ENCODE peak calls at places on chromosomes 6 and 20, in ten cellular contexts. J is A549, R is endothelial cell, F is stomach, T is epithelial cell of esophagus, D is heart right ventricle, Z is OCI-LY7, E is heart left ventricle, N is GM12865, L is BJ. P is an unnamed sample.

GRCh38 chr6:8707956-8708772 is 272.8 kb upstream of the SLC35B3 start:
- DNase-seq in J (peak), R (no peak), F (peak), T (peak), D (no peak), Z (peak), E (no peak), N (peak), L (peak), P (no peak)

GRCh38 chr6:143515766-143516355 is 4.3 kb upstream of the FUCA2 start:
- DNase-seq in J (no peak), R (no peak), F (no peak), T (no peak), D (no peak), Z (no peak), E (no peak), N (no peak), L (no peak), P (no peak)

GRCh38 chr6:55734256-55734655 is 141.1 kb downstream of the BMP5 start:
- DNase-seq in J (no peak), R (no peak), F (no peak), T (peak), D (no peak), Z (no peak), E (no peak), N (no peak), L (no peak), P (no peak)

GRCh38 chr6:116536216-116536621 is 9.3 kb downstream of the TRAPPC3L start:
- DNase-seq in J (peak), R (peak), F (no peak), T (peak), D (no peak), Z (peak), E (no peak), N (peak), L (no peak), P (peak)

GRCh38 chr20:17663486-17663885 is 18.6 kb downstream of the RRBP1 start:
- DNase-seq in J (no peak), R (no peak), F (no peak), T (no peak), D (no peak), Z (no peak), E (no peak), N (no peak), L (no peak), P (no peak)

GRCh38 chr6:150596439-150596838 is 3.2 kb upstream of the PLEKHG1 start:
- DNase-seq in J (no peak), R (no peak), F (no peak), T (no peak), D (no peak), Z (peak), E (no peak), N (no peak), L (no peak), P (no peak)

GRCh38 chr20:34078540-34078939 is 33.5 kb downstream of the EIF2S2 start:
- DNase-seq in J (no peak), R (no peak), F (no peak), T (no peak), D (no peak), Z (no peak), E (no peak), N (no peak), L (no peak), P (no peak)

GRCh38 chr6:37155394-37156312 is 14.3 kb upstream of the PIM1 start:
- DNase-seq in J (no peak), R (no peak), F (peak), T (no peak), D (no peak), Z (peak), E (no peak), N (peak), L (no peak), P (peak)

GRCh38 chr6:109523478-109523877 is 40.5 kb upstream of the ZBTB24 start:
- DNase-seq in J (no peak), R (no peak), F (no peak), T (peak), D (no peak), Z (no peak), E (no peak), N (no peak), L (no peak), P (no peak)

GRCh38 chr6:117536317-117536716 is 53.8 kb downstream of the DCBLD1 start:
- DNase-seq in J (no peak), R (no peak), F (no peak), T (no peak), D (no peak), Z (no peak), E (no peak), N (no peak), L (no peak), P (no peak)

GRCh38 chr6:147905721-147906120 is 397.2 kb downstream of the SAMD5 start:
- DNase-seq in J (no peak), R (no peak), F (no peak), T (no peak), D (no peak), Z (no peak), E (no peak), N (no peak), L (peak), P (no peak)

GRCh38 chr20:5621305-5621704 is 128.9 kb upstream of the SHLD1 start:
- DNase-seq in J (no peak), R (no peak), F (peak), T (no peak), D (peak), Z (no peak), E (peak), N (no peak), L (no peak), P (no peak)

GRCh38 chr6:146819596-146820320 is 221.0 kb downstream of the ADGB start:
- DNase-seq in J (no peak), R (no peak), F (no peak), T (no peak), D (no peak), Z (no peak), E (no peak), N (no peak), L (no peak), P (no peak)

GRCh38 chr6:107629545-107630147 is 139.7 kb downstream of the SOBP start:
- DNase-seq in J (no peak), R (no peak), F (no peak), T (no peak), D (no peak), Z (no peak), E (no peak), N (no peak), L (no peak), P (no peak)

GRCh38 chr6:11711644-11711993 is 67.0 kb downstream of the ADTRP start:
- DNase-seq in J (no peak), R (no peak), F (no peak), T (peak), D (no peak), Z (no peak), E (no peak), N (peak), L (no peak), P (peak)

GRCh38 chr20:38123021-38123587 is 42.0 kb downstream of the TGM2 start:
- DNase-seq in J (peak), R (no peak), F (peak), T (no peak), D (no peak), Z (no peak), E (no peak), N (no peak), L (no peak), P (no peak)

GRCh38 chr6:113047148-113047547 is 700.0 kb downstream of the RFPL4B start:
- DNase-seq in J (peak), R (no peak), F (no peak), T (no peak), D (no peak), Z (no peak), E (no peak), N (no peak), L (peak), P (no peak)

GRCh38 chr20:24762791-24763350 is 186.2 kb upstream of the CST7 start:
- DNase-seq in J (no peak), R (no peak), F (peak), T (no peak), D (no peak), Z (no peak), E (no peak), N (no peak), L (no peak), P (no peak)

GRCh38 chr6:145756170-145756662 is 20.9 kb upstream of the EPM2A start:
- DNase-seq in J (no peak), R (no peak), F (no peak), T (peak), D (no peak), Z (no peak), E (no peak), N (no peak), L (peak), P (no peak)

GRCh38 chr6:104601008-104601745 is 258.5 kb downstream of the HACE1 start:
- DNase-seq in J (no peak), R (no peak), F (no peak), T (no peak), D (no peak), Z (no peak), E (no peak), N (no peak), L (no peak), P (no peak)

GRCh38 chr6:89952696-89953095 is 58.4 kb downstream of the GJA10 start:
- DNase-seq in J (no peak), R (no peak), F (no peak), T (peak), D (no peak), Z (no peak), E (no peak), N (peak), L (peak), P (no peak)

GRCh38 chr6:164042212-164042611 is 627.7 kb downstream of the QKI start:
- DNase-seq in J (no peak), R (no peak), F (no peak), T (no peak), D (no peak), Z (no peak), E (no peak), N (no peak), L (no peak), P (no peak)

GRCh38 chr20:14972690-14973089 is 635.3 kb upstream of the FLRT3 start:
- DNase-seq in J (no peak), R (no peak), F (no peak), T (no peak), D (no peak), Z (no peak), E (no peak), N (no peak), L (no peak), P (no peak)

GRCh38 chr6:218153-219018 is 73.9 kb upstream of the DUSP22 start:
- DNase-seq in J (no peak), R (no peak), F (no peak), T (no peak), D (no peak), Z (peak), E (no peak), N (peak), L (no peak), P (peak)

GRCh38 chr6:16873698-16874097 is 112.4 kb upstream of the ATXN1 start:
- DNase-seq in J (no peak), R (no peak), F (no peak), T (no peak), D (no peak), Z (no peak), E (no peak), N (no peak), L (no peak), P (no peak)

GRCh38 chr6:16871047-16871446 is 109.8 kb upstream of the ATXN1 start:
- DNase-seq in J (no peak), R (no peak), F (no peak), T (no peak), D (no peak), Z (no peak), E (no peak), N (no peak), L (no peak), P (no peak)

GRCh38 chr6:16876201-16876600 is 114.9 kb upstream of the ATXN1 start:
- DNase-seq in J (no peak), R (no peak), F (no peak), T (no peak), D (no peak), Z (no peak), E (no peak), N (no peak), L (no peak), P (no peak)

GRCh38 chr6:16868968-16869367 is 107.7 kb upstream of the ATXN1 start:
- DNase-seq in J (no peak), R (no peak), F (no peak), T (no peak), D (no peak), Z (no peak), E (no peak), N (no peak), L (no peak), P (no peak)

DNA sequence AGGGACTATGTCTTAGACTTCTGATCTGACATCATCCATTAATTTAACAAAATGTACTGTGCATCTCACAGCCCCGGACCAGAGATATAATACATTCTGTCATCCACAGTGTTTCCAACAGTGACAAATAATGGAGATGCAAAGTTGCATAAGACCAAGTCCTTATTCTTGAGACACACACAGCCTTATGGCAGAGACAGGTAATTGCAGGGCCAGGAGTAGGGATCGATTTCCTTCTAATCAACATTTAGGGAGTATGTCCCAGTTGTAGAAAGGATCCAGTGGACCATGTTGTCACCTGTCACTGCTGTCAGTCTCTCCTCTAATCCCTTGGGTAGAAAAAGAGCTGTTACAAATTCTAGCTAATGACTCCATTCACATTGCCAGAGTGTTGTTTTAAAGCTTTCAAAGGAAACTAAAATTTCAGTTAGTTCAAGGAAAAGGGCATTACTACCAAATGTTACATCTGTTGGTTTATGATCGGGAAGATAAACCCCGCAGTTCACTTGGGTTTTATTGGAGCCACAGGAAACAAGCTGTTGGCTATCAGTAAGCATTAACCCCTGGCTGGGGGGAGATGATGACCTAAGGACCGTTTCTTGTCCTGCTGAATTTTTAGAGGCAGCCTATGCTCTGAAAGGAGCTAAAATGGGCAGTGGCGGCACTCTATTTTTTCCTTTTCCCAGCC is 111.4 kb upstream of the ATXN1 start:
- DNase-seq in J (no peak), R (no peak), F (no peak), T (peak), D (no peak), Z (no peak), E (no peak), N (peak), L (no peak), P (no peak)
- TF ChIP-seq CTCF in J (no peak), R (no peak), F (no peak), T (peak), D (no peak), Z (no peak), E (no peak), N (peak), L (peak), P (no peak)

DNA sequence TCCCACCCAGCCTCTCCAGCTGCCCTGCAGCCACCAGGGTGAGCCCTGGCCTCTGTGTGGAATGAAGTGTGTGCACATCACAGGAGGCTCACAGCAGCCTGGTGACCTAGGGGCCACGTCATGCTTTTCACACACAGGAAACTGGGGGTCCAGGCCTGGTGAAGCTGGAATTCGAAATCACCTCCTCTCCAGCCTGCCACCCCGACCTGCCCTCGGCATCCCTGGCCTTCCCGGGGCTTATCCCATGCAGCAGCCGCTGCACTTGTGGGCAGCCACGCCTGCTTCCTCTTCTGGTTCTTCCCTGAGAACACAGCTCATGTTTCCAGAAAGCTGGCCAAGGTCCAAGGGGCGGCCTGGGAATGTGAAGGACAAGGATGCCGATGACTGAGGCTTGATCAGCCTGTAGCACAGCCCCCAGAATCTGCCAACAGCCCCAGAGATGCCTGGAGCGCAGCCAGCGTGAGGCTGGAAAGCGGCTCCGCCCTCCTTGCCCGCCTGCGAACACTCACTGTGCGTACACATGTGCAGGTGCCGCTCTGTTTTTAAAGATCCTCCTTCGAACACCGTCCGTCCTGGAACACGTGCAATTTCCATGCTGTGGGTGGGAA is 4.2 kb upstream of the NTSR1 start:
- DNase-seq in J (peak), R (no peak), F (peak), T (peak), D (peak), Z (no peak), E (peak), N (no peak), L (peak), P (no peak)
- TF ChIP-seq CTCF in J (no peak), R (no peak), F (no peak), T (no peak), D (no peak), Z (no peak), E (no peak), N (no peak), L (peak), P (no peak)

GRCh38 chr6:26123675-26124549 is 36.7 kb downstream of the HFE start:
- DNase-seq in J (peak), R (peak), F (peak), T (peak), D (peak), Z (peak), E (peak), N (peak), L (peak), P (peak)
- TF ChIP-seq CTCF in J (no peak), R (no peak), F (no peak), T (no peak), D (no peak), Z (no peak), E (no peak), N (no peak), L (no peak), P (no peak)

GRCh38 chr6:52724406-52725121 is 38.7 kb downstream of the GSTA2 start:
- DNase-seq in J (peak), R (peak), F (peak), T (peak), D (peak), Z (peak), E (peak), N (peak), L (peak), P (peak)
- TF ChIP-seq CTCF in J (peak), R (peak), F (no peak), T (peak), D (peak), Z (peak), E (no peak), N (peak), L (peak), P (peak)

GRCh38 chr20:13947719-13948118 is 42.7 kb downstream of the SEL1L2 start:
- DNase-seq in J (no peak), R (no peak), F (no peak), T (no peak), D (no peak), Z (no peak), E (no peak), N (no peak), L (no peak), P (no peak)

GRCh38 chr20:13953227-13953626 is 37.2 kb downstream of the SEL1L2 start:
- DNase-seq in J (peak), R (no peak), F (no peak), T (no peak), D (no peak), Z (no peak), E (no peak), N (peak), L (no peak), P (no peak)
- TF ChIP-seq CTCF in J (no peak), R (no peak), F (no peak), T (no peak), D (no peak), Z (peak), E (no peak), N (peak), L (peak), P (no peak)

GRCh38 chr20:61875221-61875885 is 190.3 kb downstream of the TAF4 start:
- DNase-seq in J (peak), R (peak), F (no peak), T (no peak), D (peak), Z (no peak), E (no peak), N (no peak), L (no peak), P (no peak)
- TF ChIP-seq CTCF in J (no peak), R (no peak), F (no peak), T (no peak), D (no peak), Z (no peak), E (no peak), N (no peak), L (no peak), P (no peak)

DNA sequence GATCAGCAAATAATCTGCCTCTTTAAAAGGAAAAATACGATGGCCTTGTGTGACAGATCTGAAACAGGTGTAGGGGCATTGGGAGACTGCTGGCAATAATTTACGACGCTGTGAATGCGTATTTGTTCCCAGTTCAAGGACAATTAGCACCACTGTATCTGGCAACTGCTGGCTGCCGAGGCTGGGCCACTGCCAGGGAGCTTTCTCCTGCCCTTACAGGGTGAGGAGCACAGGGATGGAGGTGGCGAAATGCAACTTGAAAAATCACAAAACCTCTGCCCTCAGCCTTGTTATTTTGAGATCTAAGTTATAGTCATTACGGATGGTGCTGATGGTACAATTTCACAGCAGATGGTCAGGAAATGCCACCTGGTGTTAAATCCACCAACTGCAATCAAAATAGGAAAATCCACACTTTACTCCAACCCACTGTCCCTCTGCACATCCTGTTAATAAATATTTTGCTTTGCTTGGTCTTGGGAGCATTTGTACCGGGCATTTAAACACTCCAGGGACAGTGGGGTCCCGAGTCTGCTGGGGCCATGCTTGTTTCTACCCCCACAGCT is 6.4 kb downstream of the MYLK4 start:
- DNase-seq in J (no peak), R (no peak), F (peak), T (no peak), D (peak), Z (no peak), E (peak), N (no peak), L (no peak), P (no peak)
- TF ChIP-seq CTCF in J (peak), R (no peak), F (no peak), T (peak), D (peak), Z (peak), E (no peak), N (peak), L (peak), P (no peak)

GRCh38 chr20:46021361-46022359 is 7.4 kb upstream of the SLC12A5 start:
- DNase-seq in J (peak), R (peak), F (peak), T (peak), D (no peak), Z (peak), E (no peak), N (peak), L (no peak), P (peak)
- TF ChIP-seq CTCF in J (peak), R (no peak), F (no peak), T (no peak), D (no peak), Z (peak), E (no peak), N (no peak), L (no peak), P (no peak)